ENCODE peak calls at places on chromosomes 5 and 9, in four cellular contexts. One of them, this sample, is unnamed.

GRCh38 chr9:96186601-96187011 is 115.4 kb downstream of the HSD17B3 start:
- DNase-seq in ureter: peak; percentile 63
- DNase-seq in C1 segment of cervical spinal cord: no peak
- DNase-seq in GM23338: peak; percentile 85
- DNase-seq in this sample: no peak

GRCh38 chr9:126318858-126319257 is 7.8 kb upstream of the MVB12B start:
- DNase-seq in ureter: no peak
- DNase-seq in C1 segment of cervical spinal cord: no peak
- DNase-seq in GM23338: no peak
- DNase-seq in this sample: no peak

GRCh38 chr5:125267636-125268248 is 521.3 kb upstream of the ZNF608 start:
- DNase-seq in ureter: no peak
- DNase-seq in C1 segment of cervical spinal cord: peak; percentile 88
- DNase-seq in GM23338: no peak
- DNase-seq in this sample: no peak

GRCh38 chr5:168552146-168552545 is 23.0 kb downstream of the FBLL1 start:
- DNase-seq in ureter: no peak
- DNase-seq in C1 segment of cervical spinal cord: no peak
- DNase-seq in GM23338: no peak
- DNase-seq in this sample: no peak

GRCh38 chr5:59328801-59329296 is 564.7 kb downstream of the PDE4D start:
- DNase-seq in ureter: no peak
- DNase-seq in C1 segment of cervical spinal cord: no peak
- DNase-seq in GM23338: peak; percentile 30
- DNase-seq in this sample: no peak

GRCh38 chr9:134553061-134553891 is 88.3 kb upstream of the COL5A1 start:
- DNase-seq in ureter: no peak
- DNase-seq in C1 segment of cervical spinal cord: no peak
- DNase-seq in GM23338: no peak
- DNase-seq in this sample: no peak

GRCh38 chr5:137075163-137075970 is 423.8 kb downstream of the SPOCK1 start:
- DNase-seq in ureter: peak; percentile 60
- DNase-seq in C1 segment of cervical spinal cord: no peak
- DNase-seq in GM23338: peak; percentile 94
- DNase-seq in this sample: no peak

GRCh38 chr5:14435481-14435880 is 146.1 kb upstream of the OTULINL start:
- DNase-seq in ureter: no peak
- DNase-seq in C1 segment of cervical spinal cord: no peak
- DNase-seq in GM23338: no peak
- DNase-seq in this sample: no peak

GRCh38 chr5:138445547-138446271 is 6.9 kb downstream of the REEP2 start:
- DNase-seq in ureter: no peak
- DNase-seq in C1 segment of cervical spinal cord: no peak
- DNase-seq in GM23338: no peak
- DNase-seq in this sample: no peak

GRCh38 chr9:129522351-129522750 is 98.5 kb downstream of the C9orf50 start:
- DNase-seq in ureter: no peak
- DNase-seq in C1 segment of cervical spinal cord: no peak
- DNase-seq in GM23338: no peak
- DNase-seq in this sample: no peak

GRCh38 chr5:135229122-135229521 is 169.9 kb downstream of the MACROH2A1 start:
- DNase-seq in ureter: no peak
- DNase-seq in C1 segment of cervical spinal cord: no peak
- DNase-seq in GM23338: no peak
- DNase-seq in this sample: no peak

GRCh38 chr9:120563044-120563443 is 16.9 kb downstream of the CDK5RAP2 start:
- DNase-seq in ureter: peak; percentile 55
- DNase-seq in C1 segment of cervical spinal cord: no peak
- DNase-seq in GM23338: no peak
- DNase-seq in this sample: no peak

This sample was measured in caudate nucleus.